ENCODE peak calls at places on chromosome 3, in six cellular contexts. One of them, this sample, is unnamed.

GRCh38 chr3:61875488-61875887 is 314.1 kb downstream of the PTPRG start:
- DNase-seq in AG08396: no peak
- DNase-seq in C1 segment of cervical spinal cord: no peak
- DNase-seq in brain microvascular endothelial cell: no peak
- DNase-seq in fibroblast of pulmonary artery: no peak
- DNase-seq in H54: no peak
- DNase-seq in this sample: no peak

GRCh38 chr3:69649120-69649519 is 90.1 kb upstream of the MITF start:
- DNase-seq in AG08396: peak
- DNase-seq in C1 segment of cervical spinal cord: no peak
- DNase-seq in brain microvascular endothelial cell: peak
- DNase-seq in fibroblast of pulmonary artery: peak
- DNase-seq in H54: no peak
- DNase-seq in this sample: peak

GRCh38 chr3:31839144-31839917 is 141.7 kb downstream of the OSBPL10 start:
- DNase-seq in AG08396: no peak
- DNase-seq in C1 segment of cervical spinal cord: no peak
- DNase-seq in brain microvascular endothelial cell: peak
- DNase-seq in fibroblast of pulmonary artery: peak
- DNase-seq in H54: no peak
- DNase-seq in this sample: peak

GRCh38 chr3:13279532-13279910 is 140.6 kb downstream of the NUP210 start:
- DNase-seq in AG08396: no peak
- DNase-seq in C1 segment of cervical spinal cord: no peak
- DNase-seq in brain microvascular endothelial cell: no peak
- DNase-seq in fibroblast of pulmonary artery: no peak
- DNase-seq in H54: no peak
- DNase-seq in this sample: no peak

GRCh38 chr3:10374311-10374710 is 53.4 kb upstream of the SEC13 start:
- DNase-seq in AG08396: no peak
- DNase-seq in C1 segment of cervical spinal cord: no peak
- DNase-seq in brain microvascular endothelial cell: no peak
- DNase-seq in fibroblast of pulmonary artery: no peak
- DNase-seq in H54: no peak
- DNase-seq in this sample: no peak

GRCh38 chr3:21839592-21839991 is 88.6 kb upstream of the ZNF385D start:
- DNase-seq in AG08396: peak
- DNase-seq in C1 segment of cervical spinal cord: no peak
- DNase-seq in brain microvascular endothelial cell: peak
- DNase-seq in fibroblast of pulmonary artery: peak
- DNase-seq in H54: peak
- DNase-seq in this sample: peak

GRCh38 chr3:40827942-40828688 is 303.4 kb downstream of the ZNF621 start:
- DNase-seq in AG08396: no peak
- DNase-seq in C1 segment of cervical spinal cord: no peak
- DNase-seq in brain microvascular endothelial cell: peak
- DNase-seq in fibroblast of pulmonary artery: peak
- DNase-seq in H54: no peak
- DNase-seq in this sample: peak

GRCh38 chr3:141331370-141332318 is 36.7 kb upstream of the ZBTB38 start:
- DNase-seq in AG08396: peak
- DNase-seq in C1 segment of cervical spinal cord: no peak
- DNase-seq in brain microvascular endothelial cell: peak
- DNase-seq in fibroblast of pulmonary artery: peak
- DNase-seq in H54: peak
- DNase-seq in this sample: peak

GRCh38 chr3:160935413-160936095 is 169.6 kb downstream of the B3GALNT1 start:
- DNase-seq in AG08396: no peak
- DNase-seq in C1 segment of cervical spinal cord: no peak
- DNase-seq in brain microvascular endothelial cell: no peak
- DNase-seq in fibroblast of pulmonary artery: peak
- DNase-seq in H54: no peak
- DNase-seq in this sample: peak

GRCh38 chr3:178067721-178068120 is 468.5 kb upstream of the KCNMB2 start:
- DNase-seq in AG08396: no peak
- DNase-seq in C1 segment of cervical spinal cord: no peak
- DNase-seq in brain microvascular endothelial cell: no peak
- DNase-seq in fibroblast of pulmonary artery: no peak
- DNase-seq in H54: no peak
- DNase-seq in this sample: no peak

GRCh38 chr3:14467723-14468620 is 65.6 kb downstream of the SLC6A6 start:
- DNase-seq in AG08396: peak
- DNase-seq in C1 segment of cervical spinal cord: peak
- DNase-seq in brain microvascular endothelial cell: peak
- DNase-seq in fibroblast of pulmonary artery: peak
- DNase-seq in H54: peak
- DNase-seq in this sample: peak

GRCh38 chr3:116190095-116190494 is 255.2 kb downstream of the LSAMP start:
- DNase-seq in AG08396: no peak
- DNase-seq in C1 segment of cervical spinal cord: no peak
- DNase-seq in brain microvascular endothelial cell: no peak
- DNase-seq in fibroblast of pulmonary artery: no peak
- DNase-seq in H54: no peak
- DNase-seq in this sample: no peak

GRCh38 chr3:133491481-133492059 is 81.9 kb upstream of the CDV3 start:
- DNase-seq in AG08396: no peak
- DNase-seq in C1 segment of cervical spinal cord: no peak
- DNase-seq in brain microvascular endothelial cell: no peak
- DNase-seq in fibroblast of pulmonary artery: no peak
- DNase-seq in H54: no peak
- DNase-seq in this sample: no peak

GRCh38 chr3:71208273-71209095 is 375.0 kb downstream of the FOXP1 start:
- DNase-seq in AG08396: no peak
- DNase-seq in C1 segment of cervical spinal cord: no peak
- DNase-seq in brain microvascular endothelial cell: no peak
- DNase-seq in fibroblast of pulmonary artery: peak
- DNase-seq in H54: no peak
- DNase-seq in this sample: peak